ENCODE peak calls at places on chromosomes 1 and 21, in seven cellular contexts. K, T, F, H, V, M and U are unnamed samples.

GRCh38 chr1:39852214-39852791 is 31.0 kb downstream of the TRIT1 start:
- DNase-seq in K (no peak), T (peak), F (no peak), H (no peak), V (no peak), M (no peak), U (no peak)

GRCh38 chr21:45411810-45412206 is 6.8 kb downstream of the COL18A1 start:
- DNase-seq in K (no peak), T (no peak), F (no peak), H (no peak), V (no peak), M (peak), U (no peak)

GRCh38 chr1:41023279-41023990 is 1.9 kb upstream of the SLFNL1 start:
- DNase-seq in K (no peak), T (no peak), F (no peak), H (no peak), V (no peak), M (peak), U (no peak)

GRCh38 chr21:43325968-43326367 is 101.0 kb downstream of the SIK1 start:
- DNase-seq in K (no peak), T (no peak), F (no peak), H (no peak), V (no peak), M (no peak), U (no peak)

GRCh38 chr1:193755441-193755840 is 569.0 kb upstream of the B3GALT2 start:
- DNase-seq in K (no peak), T (no peak), F (no peak), H (no peak), V (no peak), M (no peak), U (no peak)

GRCh38 chr1:24541711-24542346 is 14.1 kb upstream of the NCMAP start:
- DNase-seq in K (no peak), T (peak), F (no peak), H (no peak), V (no peak), M (peak), U (no peak)

GRCh38 chr1:164559342-164560070 is 522 bp downstream of the PBX1 start:
- DNase-seq in K (peak), T (peak), F (peak), H (no peak), V (peak), M (peak), U (peak)

GRCh38 chr1:94729287-94729686 is 90.9 kb upstream of the SLC44A3 start:
- DNase-seq in K (no peak), T (no peak), F (peak), H (no peak), V (no peak), M (no peak), U (peak)

GRCh38 chr21:43810505-43811261 is 21.3 kb downstream of the RRP1 start:
- DNase-seq in K (peak), T (peak), F (peak), H (peak), V (peak), M (peak), U (no peak)

GRCh38 chr1:54968581-54968980 is 11.8 kb upstream of the TMEM61 start:
- DNase-seq in K (no peak), T (no peak), F (no peak), H (no peak), V (no peak), M (peak), U (no peak)

GRCh38 chr1:54967372-54967771 is 13.1 kb upstream of the TMEM61 start:
- DNase-seq in K (no peak), T (no peak), F (no peak), H (no peak), V (no peak), M (peak), U (no peak)

GRCh38 chr1:54971317-54971791 is 9.1 kb upstream of the TMEM61 start:
- DNase-seq in K (no peak), T (peak), F (peak), H (no peak), V (no peak), M (peak), U (no peak)

GRCh38 chr1:54970901-54971300 is 9.5 kb upstream of the TMEM61 start:
- DNase-seq in K (no peak), T (peak), F (no peak), H (no peak), V (no peak), M (no peak), U (no peak)

DNA sequence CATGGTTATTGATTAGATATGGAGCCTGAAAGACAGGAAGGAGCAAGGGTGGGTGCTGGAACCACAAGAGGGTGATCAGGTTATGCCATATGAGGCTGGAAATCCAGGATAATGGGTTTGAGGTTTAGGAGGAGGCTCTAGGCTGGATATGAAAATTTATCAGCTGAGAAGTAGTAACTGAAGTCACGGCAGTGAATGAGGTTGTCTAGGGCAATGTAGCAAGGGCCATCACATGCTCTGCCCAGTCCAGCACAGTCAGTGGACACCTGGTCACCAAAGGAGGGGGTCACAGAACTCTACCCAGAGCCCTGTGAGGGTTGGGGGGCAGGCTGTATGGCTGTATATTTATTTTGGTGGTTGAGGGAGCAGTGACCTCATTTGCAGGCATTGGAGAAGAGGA is 10.5 kb upstream of the TMEM61 start:
- DNase-seq in K (no peak), T (no peak), F (no peak), H (no peak), V (no peak), M (peak), U (no peak)
- TF ChIP-seq CTCF in K (no peak), T (no peak), F (no peak), H (no peak), V (no peak), M (no peak), U (no peak)

GRCh38 chr1:75342799-75343198 is 208.6 kb downstream of the LHX8 start:
- DNase-seq in K (no peak), T (no peak), F (no peak), H (no peak), V (no peak), M (no peak), U (no peak)
- H3K4me3 ChIP-seq in K (no peak), T (no peak), F (no peak), H (no peak), V (no peak), M (no peak), U (no peak)

GRCh38 chr1:223710179-223711133 is 1.9 kb upstream of the CAPN2 start:
- DNase-seq in K (no peak), T (no peak), F (no peak), H (no peak), V (no peak), M (peak), U (no peak)

GRCh38 chr1:223708001-223708359 is 4.4 kb upstream of the CAPN2 start:
- DNase-seq in K (no peak), T (no peak), F (no peak), H (no peak), V (peak), M (peak), U (no peak)

GRCh38 chr1:223708651-223709268 is 3.6 kb upstream of the CAPN2 start:
- DNase-seq in K (no peak), T (no peak), F (no peak), H (no peak), V (no peak), M (peak), U (no peak)

GRCh38 chr1:223711173-223711572 is 1.2 kb upstream of the CAPN2 start:
- DNase-seq in K (peak), T (no peak), F (peak), H (no peak), V (no peak), M (no peak), U (no peak)

DNA sequence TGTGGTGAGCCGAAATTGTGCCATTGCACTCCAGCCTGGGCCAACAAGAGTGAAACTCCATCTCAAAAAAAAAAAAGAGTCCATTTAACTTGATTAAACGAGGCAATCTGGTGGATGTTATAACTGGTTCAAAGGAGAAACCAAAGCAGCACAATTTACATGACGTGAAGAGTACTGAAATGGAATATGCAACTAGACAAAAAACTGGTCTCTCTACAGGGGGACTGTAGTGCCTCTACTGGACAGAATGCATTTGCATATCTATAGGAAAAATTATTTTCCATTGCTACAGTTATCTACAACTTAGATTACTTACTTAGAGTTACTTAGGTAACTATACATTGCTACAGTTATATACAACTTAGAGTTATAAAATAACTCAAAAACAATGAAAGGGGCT is 2.7 kb upstream of the CAPN2 start:
- DNase-seq in K (no peak), T (no peak), F (no peak), H (no peak), V (no peak), M (no peak), U (no peak)
- TF ChIP-seq CTCF in K (no peak), T (peak), F (peak), H (peak), V (no peak), M (peak), U (peak)

DNA sequence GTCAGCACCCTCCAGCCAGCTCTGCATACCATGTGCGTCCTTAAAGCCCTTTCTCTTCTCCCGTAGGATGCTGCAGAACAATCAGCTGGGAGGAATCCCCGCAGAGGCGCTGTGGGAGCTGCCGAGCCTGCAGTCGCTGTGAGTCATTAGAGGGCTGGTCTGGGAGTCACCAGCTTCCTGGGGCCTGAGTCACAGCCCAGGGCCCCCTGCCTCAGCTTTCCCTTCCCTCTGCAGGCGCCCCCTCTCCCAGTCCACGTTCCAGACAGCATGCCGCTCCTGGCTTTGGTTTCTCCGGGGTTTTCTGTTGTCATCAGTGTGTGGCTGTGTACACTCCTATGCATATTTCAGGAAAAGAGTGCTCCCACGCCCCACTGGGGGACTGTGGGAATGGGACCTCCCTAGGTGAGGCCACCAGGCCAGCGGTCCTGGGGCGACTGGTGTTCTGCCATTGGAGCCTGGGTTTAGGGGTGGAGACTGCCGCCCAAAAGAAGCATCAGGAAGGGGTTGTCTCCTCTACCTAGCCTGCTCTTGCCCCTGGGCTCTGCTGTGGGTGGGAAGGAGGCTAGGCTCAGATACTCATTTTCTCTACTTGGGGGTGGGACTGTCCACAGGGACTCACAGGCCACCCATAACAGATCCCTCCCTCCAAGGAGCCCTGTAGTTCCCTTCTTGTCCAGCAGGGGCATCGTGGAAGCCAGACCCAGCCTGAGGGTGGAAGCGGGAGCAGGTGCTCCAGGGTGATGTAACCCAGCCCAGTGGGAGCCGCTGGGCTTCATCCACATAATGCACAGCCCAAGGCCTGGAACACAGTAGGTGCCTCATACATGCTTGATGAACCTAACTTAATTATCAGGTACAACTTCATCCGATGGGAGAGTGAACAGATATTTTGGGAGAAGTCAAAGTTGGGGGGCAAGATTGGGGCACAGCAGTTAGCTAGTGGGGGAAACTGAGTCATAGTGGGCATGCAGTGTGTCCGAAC is 42.5 kb downstream of the LGR6 start:
- DNase-seq in K (peak), T (peak), F (peak), H (peak), V (no peak), M (peak), U (peak)
- H3K4me3 ChIP-seq in K (no peak), T (no peak), F (no peak), H (peak), V (no peak), M (no peak), U (no peak)

DNA sequence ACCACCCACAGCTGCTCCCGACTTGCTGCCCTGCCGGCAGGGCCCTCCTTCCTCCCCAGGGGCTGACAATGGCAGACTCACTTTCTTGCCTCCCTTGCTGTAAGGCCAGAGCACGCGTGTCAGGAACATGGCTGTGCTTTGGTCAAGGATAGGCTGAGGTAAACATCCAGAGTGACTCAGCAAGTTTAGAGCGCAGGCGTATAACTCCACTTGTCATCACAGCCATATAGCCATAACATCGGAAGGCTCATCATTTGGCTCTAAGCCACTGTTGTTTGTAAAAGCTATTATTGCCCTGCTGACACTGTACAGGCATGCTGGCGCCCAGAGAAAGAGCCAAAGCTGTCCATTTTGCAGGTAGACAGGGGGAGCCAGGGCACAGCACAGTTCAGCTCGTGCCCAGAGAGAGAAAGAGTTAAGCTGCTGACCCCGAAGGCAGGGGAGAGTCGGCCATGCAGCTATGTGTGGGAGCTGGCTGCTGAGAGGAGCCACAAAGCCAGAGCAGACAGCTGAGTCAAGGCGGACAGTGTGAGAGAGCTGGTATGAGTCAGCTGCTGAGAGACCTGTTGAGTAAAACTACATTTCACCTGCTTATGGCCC is 60.6 kb downstream of the GNG4 start:
- DNase-seq in K (no peak), T (peak), F (peak), H (no peak), V (no peak), M (no peak), U (no peak)
- TF ChIP-seq CTCF in K (no peak), T (no peak), F (no peak), H (no peak), V (no peak), M (no peak), U (no peak)

GRCh38 chr1:201499795-201500669 is 6.9 kb downstream of the CSRP1 start:
- DNase-seq in K (no peak), T (no peak), F (no peak), H (no peak), V (peak), M (no peak), U (peak)

GRCh38 chr1:201500670-201501120 is 6.2 kb downstream of the CSRP1 start:
- DNase-seq in K (peak), T (no peak), F (no peak), H (no peak), V (peak), M (peak), U (no peak)

GRCh38 chr1:201501812-201502510 is 5.0 kb downstream of the CSRP1 start:
- DNase-seq in K (no peak), T (peak), F (no peak), H (no peak), V (peak), M (peak), U (no peak)

GRCh38 chr1:201502511-201502857 is 4.4 kb downstream of the CSRP1 start:
- DNase-seq in K (no peak), T (no peak), F (no peak), H (no peak), V (peak), M (no peak), U (no peak)

DNA sequence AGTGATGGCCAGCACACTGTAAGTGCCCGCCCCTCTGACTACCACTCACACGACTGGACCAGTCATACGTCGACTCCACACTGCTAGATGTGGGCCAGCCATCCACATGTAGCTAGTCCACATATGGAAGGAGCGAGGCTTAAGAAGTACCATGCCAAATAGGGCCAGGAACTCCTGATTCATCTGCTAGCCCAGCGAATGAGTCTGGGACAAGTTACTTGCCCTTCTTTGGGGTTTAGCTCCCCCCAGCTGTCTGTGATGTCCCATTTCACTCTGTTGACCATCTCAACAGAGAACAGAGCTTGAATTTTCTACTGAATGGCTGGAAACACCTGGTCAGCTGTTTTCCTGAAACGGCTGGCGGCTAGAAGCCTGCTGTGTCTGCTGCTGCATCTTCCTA is 5.8 kb downstream of the CSRP1 start:
- DNase-seq in K (no peak), T (no peak), F (peak), H (no peak), V (peak), M (no peak), U (no peak)
- H3K4me3 ChIP-seq in K (no peak), T (no peak), F (no peak), H (no peak), V (peak), M (no peak), U (no peak)

DNA sequence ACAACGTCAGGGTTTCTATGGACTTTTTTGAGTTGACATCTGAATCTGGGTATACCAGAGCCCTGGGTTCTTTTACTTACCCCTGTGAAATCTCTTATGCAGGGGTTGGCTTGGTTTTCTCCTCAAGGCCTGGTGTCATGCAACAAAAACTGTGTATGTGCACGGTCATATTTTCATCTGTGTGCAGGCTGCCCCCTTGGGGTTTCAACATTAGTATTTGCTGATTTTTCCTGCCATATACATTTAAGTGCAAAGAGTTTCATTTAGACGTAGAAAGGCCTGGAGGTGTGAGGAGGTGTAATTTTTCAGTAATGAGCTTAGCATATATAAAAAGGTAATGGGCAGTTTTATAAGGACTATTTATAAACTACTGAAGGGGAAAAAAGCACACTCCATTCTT is 21.9 kb upstream of the ZBTB18 start:
- DNase-seq in K (no peak), T (no peak), F (no peak), H (no peak), V (no peak), M (no peak), U (no peak)
- TF ChIP-seq CTCF in K (no peak), T (no peak), F (no peak), H (no peak), V (no peak), M (no peak), U (no peak)

GRCh38 chr1:8680628-8681316 is 136.7 kb downstream of the RERE start:
- DNase-seq in K (no peak), T (no peak), F (no peak), H (no peak), V (no peak), M (no peak), U (no peak)
- H3K4me3 ChIP-seq in K (peak), T (peak), F (peak), H (no peak), V (peak), M (no peak), U (no peak)

GRCh38 chr21:32994305-32994704 is 31.4 kb upstream of the OLIG2 start:
- DNase-seq in K (no peak), T (peak), F (peak), H (no peak), V (no peak), M (no peak), U (peak)
- TF ChIP-seq CTCF in K (peak), T (peak), F (peak), H (peak), V (no peak), M (peak), U (peak)

DNA sequence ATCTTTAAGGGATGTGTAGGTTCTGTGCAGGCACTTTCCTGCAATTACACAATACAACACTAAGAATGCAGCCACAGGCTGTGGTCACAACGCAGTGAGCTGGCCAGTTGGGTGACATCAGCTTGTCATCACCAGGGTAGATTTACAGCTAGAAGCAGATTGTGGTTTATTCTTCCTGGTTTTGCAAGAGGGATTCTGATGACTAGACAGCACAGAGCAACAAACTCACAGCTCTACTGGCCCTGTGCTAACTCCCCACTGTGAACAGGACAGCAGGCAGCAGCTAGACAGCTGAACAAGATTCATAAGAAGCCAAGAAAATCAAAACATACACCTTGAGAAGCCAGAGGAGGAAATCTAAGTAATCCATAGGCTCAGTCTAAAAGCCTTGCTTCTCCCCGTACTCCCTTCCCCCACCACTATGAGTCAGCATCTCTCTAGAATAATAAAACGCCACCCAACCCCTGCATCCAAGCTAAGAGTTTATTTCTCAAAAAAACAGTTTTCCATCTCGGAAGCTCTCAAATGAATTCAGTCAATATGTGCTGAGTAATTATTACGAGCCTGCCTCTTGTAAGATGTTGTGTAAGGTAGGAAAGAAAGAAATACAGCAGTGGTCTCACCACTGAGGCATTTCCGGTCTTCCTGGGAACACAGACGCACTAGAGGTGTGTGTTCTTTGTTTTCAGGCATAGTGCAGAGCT is 162.8 kb downstream of the NTPCR start:
- DNase-seq in K (peak), T (peak), F (peak), H (peak), V (peak), M (peak), U (peak)
- H3K4me3 ChIP-seq in K (no peak), T (no peak), F (peak), H (no peak), V (peak), M (peak), U (no peak)